ENCODE peak calls at places on chromosomes 11 and 22, in seven cellular contexts. One of them, this sample, is unnamed.
A peak's percentile ranks its signal among the peaks of the same experiment; 100 is the strongest.

GRCh38 chr11:111409915-111410314 is 30.8 kb upstream of the POU2AF1 start:
- DNase-seq in activated T-cell treated with anti-CD3 and anti-CD28 coated beads for 24 hours: no peak
- DNase-seq in naive thymus-derived CD8-positive, alpha-beta T cell: no peak
- DNase-seq in nucleus accumbens: no peak
- DNase-seq in MV-4-11: peak; percentile 86
- DNase-seq in cerebellar cortex: no peak
- DNase-seq in effector memory CD8-positive, alpha-beta T cell: no peak
- DNase-seq in this sample: no peak

GRCh38 chr11:3954448-3955298 is 99.2 kb downstream of the STIM1 start:
- DNase-seq in activated T-cell treated with anti-CD3 and anti-CD28 coated beads for 24 hours: no peak
- DNase-seq in naive thymus-derived CD8-positive, alpha-beta T cell: no peak
- DNase-seq in nucleus accumbens: no peak
- DNase-seq in MV-4-11: no peak
- DNase-seq in cerebellar cortex: no peak
- DNase-seq in effector memory CD8-positive, alpha-beta T cell: no peak
- DNase-seq in this sample: no peak

GRCh38 chr11:77055056-77055680 is 11.6 kb upstream of the CAPN5 start:
- DNase-seq in activated T-cell treated with anti-CD3 and anti-CD28 coated beads for 24 hours: no peak
- DNase-seq in naive thymus-derived CD8-positive, alpha-beta T cell: no peak
- DNase-seq in nucleus accumbens: no peak
- DNase-seq in MV-4-11: no peak
- DNase-seq in cerebellar cortex: no peak
- DNase-seq in effector memory CD8-positive, alpha-beta T cell: no peak
- DNase-seq in this sample: no peak

GRCh38 chr11:80916180-80916811 is 1475.5 kb upstream of the TENM4 start:
- DNase-seq in activated T-cell treated with anti-CD3 and anti-CD28 coated beads for 24 hours: no peak
- DNase-seq in naive thymus-derived CD8-positive, alpha-beta T cell: no peak
- DNase-seq in nucleus accumbens: no peak
- DNase-seq in MV-4-11: no peak
- DNase-seq in cerebellar cortex: no peak
- DNase-seq in effector memory CD8-positive, alpha-beta T cell: no peak
- DNase-seq in this sample: no peak

GRCh38 chr11:62602141-62603071 is 741 bp upstream of the MTA2 start:
- DNase-seq in activated T-cell treated with anti-CD3 and anti-CD28 coated beads for 24 hours: no peak
- DNase-seq in naive thymus-derived CD8-positive, alpha-beta T cell: no peak
- DNase-seq in nucleus accumbens: peak; percentile 59
- DNase-seq in MV-4-11: peak; percentile 46
- DNase-seq in cerebellar cortex: peak; percentile 41
- DNase-seq in effector memory CD8-positive, alpha-beta T cell: no peak
- DNase-seq in this sample: peak; percentile 82

GRCh38 chr11:43746670-43747069 is 66.1 kb downstream of the HSD17B12 start:
- DNase-seq in activated T-cell treated with anti-CD3 and anti-CD28 coated beads for 24 hours: no peak
- DNase-seq in naive thymus-derived CD8-positive, alpha-beta T cell: no peak
- DNase-seq in nucleus accumbens: no peak
- DNase-seq in MV-4-11: no peak
- DNase-seq in cerebellar cortex: no peak
- DNase-seq in effector memory CD8-positive, alpha-beta T cell: no peak
- DNase-seq in this sample: no peak

GRCh38 chr11:110147965-110148709 is 54.9 kb downstream of the ZC3H12C start:
- DNase-seq in activated T-cell treated with anti-CD3 and anti-CD28 coated beads for 24 hours: no peak
- DNase-seq in naive thymus-derived CD8-positive, alpha-beta T cell: no peak
- DNase-seq in nucleus accumbens: no peak
- DNase-seq in MV-4-11: no peak
- DNase-seq in cerebellar cortex: no peak
- DNase-seq in effector memory CD8-positive, alpha-beta T cell: no peak
- DNase-seq in this sample: no peak

GRCh38 chr22:50560034-50560433 is 2.7 kb downstream of the SYCE3 start:
- DNase-seq in activated T-cell treated with anti-CD3 and anti-CD28 coated beads for 24 hours: no peak
- DNase-seq in naive thymus-derived CD8-positive, alpha-beta T cell: no peak
- DNase-seq in nucleus accumbens: no peak
- DNase-seq in MV-4-11: no peak
- DNase-seq in cerebellar cortex: no peak
- DNase-seq in effector memory CD8-positive, alpha-beta T cell: no peak
- DNase-seq in this sample: no peak

GRCh38 chr11:2271077-2271326 is 614 bp upstream of the ASCL2 start:
- DNase-seq in activated T-cell treated with anti-CD3 and anti-CD28 coated beads for 24 hours: no peak
- DNase-seq in naive thymus-derived CD8-positive, alpha-beta T cell: peak; percentile 30
- DNase-seq in nucleus accumbens: no peak
- DNase-seq in MV-4-11: peak; percentile 22
- DNase-seq in cerebellar cortex: no peak
- DNase-seq in effector memory CD8-positive, alpha-beta T cell: peak; percentile 64
- DNase-seq in this sample: no peak

GRCh38 chr11:107567739-107568335 is 2.3 kb upstream of the ALKBH8 start:
- DNase-seq in activated T-cell treated with anti-CD3 and anti-CD28 coated beads for 24 hours: no peak
- DNase-seq in naive thymus-derived CD8-positive, alpha-beta T cell: no peak
- DNase-seq in nucleus accumbens: no peak
- DNase-seq in MV-4-11: peak; percentile 19
- DNase-seq in cerebellar cortex: no peak
- DNase-seq in effector memory CD8-positive, alpha-beta T cell: no peak
- DNase-seq in this sample: no peak

GRCh38 chr22:46087816-46088277 is 62.5 kb upstream of the PPARA start:
- DNase-seq in activated T-cell treated with anti-CD3 and anti-CD28 coated beads for 24 hours: no peak
- DNase-seq in naive thymus-derived CD8-positive, alpha-beta T cell: no peak
- DNase-seq in nucleus accumbens: peak; percentile 96
- DNase-seq in MV-4-11: no peak
- DNase-seq in cerebellar cortex: peak; percentile 72
- DNase-seq in effector memory CD8-positive, alpha-beta T cell: no peak
- DNase-seq in this sample: peak; percentile 97

GRCh38 chr22:49825944-49826602 is 1.6 kb downstream of the BRD1 start:
- DNase-seq in activated T-cell treated with anti-CD3 and anti-CD28 coated beads for 24 hours: peak; percentile 56
- DNase-seq in naive thymus-derived CD8-positive, alpha-beta T cell: peak; percentile 65
- DNase-seq in nucleus accumbens: no peak
- DNase-seq in MV-4-11: no peak
- DNase-seq in cerebellar cortex: no peak
- DNase-seq in effector memory CD8-positive, alpha-beta T cell: peak; percentile 63
- DNase-seq in this sample: no peak

GRCh38 chr22:42180349-42180842 is 49.8 kb upstream of the CYP2D6 start:
- DNase-seq in activated T-cell treated with anti-CD3 and anti-CD28 coated beads for 24 hours: no peak
- DNase-seq in naive thymus-derived CD8-positive, alpha-beta T cell: peak; percentile 39
- DNase-seq in nucleus accumbens: no peak
- DNase-seq in MV-4-11: no peak
- DNase-seq in cerebellar cortex: peak; percentile 86
- DNase-seq in effector memory CD8-positive, alpha-beta T cell: peak; percentile 35
- DNase-seq in this sample: no peak

GRCh38 chr11:95516786-95517185 is 272.8 kb downstream of the FAM76B start:
- DNase-seq in activated T-cell treated with anti-CD3 and anti-CD28 coated beads for 24 hours: no peak
- DNase-seq in naive thymus-derived CD8-positive, alpha-beta T cell: no peak
- DNase-seq in nucleus accumbens: no peak
- DNase-seq in MV-4-11: no peak
- DNase-seq in cerebellar cortex: no peak
- DNase-seq in effector memory CD8-positive, alpha-beta T cell: no peak
- DNase-seq in this sample: no peak

GRCh38 chr11:44539971-44540370 is 25.5 kb upstream of the CD82 start:
- DNase-seq in activated T-cell treated with anti-CD3 and anti-CD28 coated beads for 24 hours: no peak
- DNase-seq in naive thymus-derived CD8-positive, alpha-beta T cell: no peak
- DNase-seq in nucleus accumbens: no peak
- DNase-seq in MV-4-11: no peak
- DNase-seq in cerebellar cortex: no peak
- DNase-seq in effector memory CD8-positive, alpha-beta T cell: no peak
- DNase-seq in this sample: no peak

GRCh38 chr11:2770556-2771301 is 70.9 kb upstream of the KCNQ1OT1 start:
- DNase-seq in activated T-cell treated with anti-CD3 and anti-CD28 coated beads for 24 hours: no peak
- DNase-seq in naive thymus-derived CD8-positive, alpha-beta T cell: no peak
- DNase-seq in nucleus accumbens: no peak
- DNase-seq in MV-4-11: no peak
- DNase-seq in cerebellar cortex: no peak
- DNase-seq in effector memory CD8-positive, alpha-beta T cell: no peak
- DNase-seq in this sample: no peak

GRCh38 chr22:36386900-36387663 is 685 bp downstream of the MYH9 start:
- DNase-seq in activated T-cell treated with anti-CD3 and anti-CD28 coated beads for 24 hours: peak; percentile 42
- DNase-seq in naive thymus-derived CD8-positive, alpha-beta T cell: no peak
- DNase-seq in nucleus accumbens: no peak
- DNase-seq in MV-4-11: peak; percentile 50
- DNase-seq in cerebellar cortex: no peak
- DNase-seq in effector memory CD8-positive, alpha-beta T cell: no peak
- DNase-seq in this sample: no peak

GRCh38 chr11:57311109-57311936 is 13.4 kb downstream of the TNKS1BP1 start:
- DNase-seq in activated T-cell treated with anti-CD3 and anti-CD28 coated beads for 24 hours: peak; percentile 56
- DNase-seq in naive thymus-derived CD8-positive, alpha-beta T cell: no peak
- DNase-seq in nucleus accumbens: peak; percentile 43
- DNase-seq in MV-4-11: peak; percentile 79
- DNase-seq in cerebellar cortex: peak; percentile 61
- DNase-seq in effector memory CD8-positive, alpha-beta T cell: no peak
- DNase-seq in this sample: peak; percentile 66

GRCh38 chr11:48900131-48900800 is 83.4 kb downstream of the TRIM51G start:
- DNase-seq in activated T-cell treated with anti-CD3 and anti-CD28 coated beads for 24 hours: no peak
- DNase-seq in naive thymus-derived CD8-positive, alpha-beta T cell: no peak
- DNase-seq in nucleus accumbens: no peak
- DNase-seq in MV-4-11: no peak
- DNase-seq in cerebellar cortex: no peak
- DNase-seq in effector memory CD8-positive, alpha-beta T cell: no peak
- DNase-seq in this sample: no peak

GRCh38 chr11:203945-204586 is 3.1 kb downstream of the BET1L start:
- DNase-seq in activated T-cell treated with anti-CD3 and anti-CD28 coated beads for 24 hours: no peak
- DNase-seq in naive thymus-derived CD8-positive, alpha-beta T cell: no peak
- DNase-seq in nucleus accumbens: no peak
- DNase-seq in MV-4-11: no peak
- DNase-seq in cerebellar cortex: no peak
- DNase-seq in effector memory CD8-positive, alpha-beta T cell: no peak
- DNase-seq in this sample: no peak

GRCh38 chr11:121842186-121842585 is 273.8 kb downstream of the BLID start:
- DNase-seq in activated T-cell treated with anti-CD3 and anti-CD28 coated beads for 24 hours: no peak
- DNase-seq in naive thymus-derived CD8-positive, alpha-beta T cell: no peak
- DNase-seq in nucleus accumbens: no peak
- DNase-seq in MV-4-11: no peak
- DNase-seq in cerebellar cortex: no peak
- DNase-seq in effector memory CD8-positive, alpha-beta T cell: no peak
- DNase-seq in this sample: no peak

GRCh38 chr11:134581966-134582787 is 170.1 kb upstream of the B3GAT1 start:
- DNase-seq in activated T-cell treated with anti-CD3 and anti-CD28 coated beads for 24 hours: no peak
- DNase-seq in naive thymus-derived CD8-positive, alpha-beta T cell: no peak
- DNase-seq in nucleus accumbens: no peak
- DNase-seq in MV-4-11: peak; percentile 27
- DNase-seq in cerebellar cortex: no peak
- DNase-seq in effector memory CD8-positive, alpha-beta T cell: no peak
- DNase-seq in this sample: no peak

GRCh38 chr11:112809429-112809828 is 151.8 kb upstream of the NCAM1 start:
- DNase-seq in activated T-cell treated with anti-CD3 and anti-CD28 coated beads for 24 hours: no peak
- DNase-seq in naive thymus-derived CD8-positive, alpha-beta T cell: no peak
- DNase-seq in nucleus accumbens: no peak
- DNase-seq in MV-4-11: no peak
- DNase-seq in cerebellar cortex: no peak
- DNase-seq in effector memory CD8-positive, alpha-beta T cell: no peak
- DNase-seq in this sample: no peak

GRCh38 chr11:80103149-80103859 is 662.5 kb upstream of the TENM4 start:
- DNase-seq in activated T-cell treated with anti-CD3 and anti-CD28 coated beads for 24 hours: no peak
- DNase-seq in naive thymus-derived CD8-positive, alpha-beta T cell: no peak
- DNase-seq in nucleus accumbens: no peak
- DNase-seq in MV-4-11: no peak
- DNase-seq in cerebellar cortex: no peak
- DNase-seq in effector memory CD8-positive, alpha-beta T cell: no peak
- DNase-seq in this sample: no peak

GRCh38 chr11:103529217-103529684 is 420.0 kb downstream of the DYNC2H1 start:
- DNase-seq in activated T-cell treated with anti-CD3 and anti-CD28 coated beads for 24 hours: no peak
- DNase-seq in naive thymus-derived CD8-positive, alpha-beta T cell: no peak
- DNase-seq in nucleus accumbens: no peak
- DNase-seq in MV-4-11: no peak
- DNase-seq in cerebellar cortex: no peak
- DNase-seq in effector memory CD8-positive, alpha-beta T cell: no peak
- DNase-seq in this sample: no peak

GRCh38 chr11:43825217-43825816 is 55.3 kb upstream of the ALKBH3 start:
- DNase-seq in activated T-cell treated with anti-CD3 and anti-CD28 coated beads for 24 hours: no peak
- DNase-seq in naive thymus-derived CD8-positive, alpha-beta T cell: no peak
- DNase-seq in nucleus accumbens: no peak
- DNase-seq in MV-4-11: no peak
- DNase-seq in cerebellar cortex: peak; percentile 67
- DNase-seq in effector memory CD8-positive, alpha-beta T cell: peak; percentile 2
- DNase-seq in this sample: no peak

GRCh38 chr11:14908214-14908880 is 16.3 kb upstream of the CYP2R1 start:
- DNase-seq in activated T-cell treated with anti-CD3 and anti-CD28 coated beads for 24 hours: no peak
- DNase-seq in naive thymus-derived CD8-positive, alpha-beta T cell: no peak
- DNase-seq in nucleus accumbens: no peak
- DNase-seq in MV-4-11: peak; percentile 72
- DNase-seq in cerebellar cortex: peak; percentile 84
- DNase-seq in effector memory CD8-positive, alpha-beta T cell: no peak
- DNase-seq in this sample: no peak

GRCh38 chr11:10461276-10461790 is 6.3 kb downstream of the AMPD3 start:
- DNase-seq in activated T-cell treated with anti-CD3 and anti-CD28 coated beads for 24 hours: no peak
- DNase-seq in naive thymus-derived CD8-positive, alpha-beta T cell: no peak
- DNase-seq in nucleus accumbens: no peak
- DNase-seq in MV-4-11: no peak
- DNase-seq in cerebellar cortex: no peak
- DNase-seq in effector memory CD8-positive, alpha-beta T cell: no peak
- DNase-seq in this sample: no peak

GRCh38 chr22:36853407-36854099 is 7.3 kb upstream of the NCF4 start:
- DNase-seq in activated T-cell treated with anti-CD3 and anti-CD28 coated beads for 24 hours: peak; percentile 81
- DNase-seq in naive thymus-derived CD8-positive, alpha-beta T cell: peak; percentile 77
- DNase-seq in nucleus accumbens: peak; percentile 22
- DNase-seq in MV-4-11: peak; percentile 88
- DNase-seq in cerebellar cortex: peak; percentile 49
- DNase-seq in effector memory CD8-positive, alpha-beta T cell: peak; percentile 85
- DNase-seq in this sample: peak; percentile 40

GRCh38 chr11:114762437-114762836 is 84.1 kb downstream of the NXPE2 start:
- DNase-seq in activated T-cell treated with anti-CD3 and anti-CD28 coated beads for 24 hours: peak; percentile 2
- DNase-seq in naive thymus-derived CD8-positive, alpha-beta T cell: no peak
- DNase-seq in nucleus accumbens: peak; percentile 40
- DNase-seq in MV-4-11: peak; percentile 37
- DNase-seq in cerebellar cortex: peak; percentile 66
- DNase-seq in effector memory CD8-positive, alpha-beta T cell: no peak
- DNase-seq in this sample: no peak

GRCh38 chr22:44399196-44399837 is 86.6 kb upstream of the SHISAL1 start:
- DNase-seq in activated T-cell treated with anti-CD3 and anti-CD28 coated beads for 24 hours: no peak
- DNase-seq in naive thymus-derived CD8-positive, alpha-beta T cell: no peak
- DNase-seq in nucleus accumbens: no peak
- DNase-seq in MV-4-11: no peak
- DNase-seq in cerebellar cortex: no peak
- DNase-seq in effector memory CD8-positive, alpha-beta T cell: no peak
- DNase-seq in this sample: no peak

This sample was measured in hippocampal formation.